ENCODE peak calls at places on chromosomes 13 and 19, in seven cellular contexts. Z is heart right ventricle, F is mesendoderm, J is fibroblast of lung, T is cardiac muscle cell, X is A673, E is H9. Y is an unnamed sample.

GRCh38 chr13:37595162-37595561 is 3.4 kb downstream of the POSTN start:
- DNase-seq in J (peak; percentile 73), Z (no peak), E (no peak), F (no peak), X (no peak), T (peak; percentile 73), Y (peak; percentile 17)

GRCh38 chr13:77779461-77780272 is 82.2 kb downstream of the SLAIN1 start:
- DNase-seq in E (no peak), X (peak; percentile 78), T (peak; percentile 87), Z (no peak), J (peak; percentile 60), F (peak; percentile 77), Y (peak; percentile 33)

GRCh38 chr19:4197625-4198466 is 15.4 kb downstream of the ANKRD24 start:
- DNase-seq in Z (no peak), X (no peak), F (peak; percentile 59), J (peak; percentile 2), E (peak; percentile 63), T (no peak), Y (no peak)

GRCh38 chr13:33494596-33495214 is 209.2 kb upstream of the STARD13 start:
- DNase-seq in Z (no peak), E (no peak), J (peak; percentile 98), F (peak; percentile 86), X (peak; percentile 96), T (peak; percentile 96), Y (peak; percentile 95)

GRCh38 chr13:110340812-110341444 is 33.8 kb downstream of the COL4A2 start:
- DNase-seq in Z (peak; percentile 79), E (no peak), F (peak; percentile 59), X (peak; percentile 77), J (peak; percentile 87), T (peak; percentile 85), Y (peak; percentile 93)

GRCh38 chr13:37453246-37453645 is 145.3 kb downstream of the POSTN start:
- DNase-seq in E (no peak), F (no peak), T (peak; percentile 63), J (peak; percentile 47), Z (no peak), X (peak; percentile 23), Y (no peak)

GRCh38 chr19:30682576-30683536 is 310.7 kb downstream of the ZNF536 start:
- DNase-seq in Z (peak; percentile 74), F (peak; percentile 62), J (peak; percentile 72), E (peak; percentile 63), X (peak; percentile 86), T (peak; percentile 81), Y (peak; percentile 73)

GRCh38 chr19:3606690-3607289 is at the start of gene TBXA2R:
- DNase-seq in J (peak; percentile 66), T (peak; percentile 64), X (peak; percentile 72), E (peak; percentile 76), Z (peak; percentile 84), F (peak; percentile 49), Y (peak; percentile 57)

DNA sequence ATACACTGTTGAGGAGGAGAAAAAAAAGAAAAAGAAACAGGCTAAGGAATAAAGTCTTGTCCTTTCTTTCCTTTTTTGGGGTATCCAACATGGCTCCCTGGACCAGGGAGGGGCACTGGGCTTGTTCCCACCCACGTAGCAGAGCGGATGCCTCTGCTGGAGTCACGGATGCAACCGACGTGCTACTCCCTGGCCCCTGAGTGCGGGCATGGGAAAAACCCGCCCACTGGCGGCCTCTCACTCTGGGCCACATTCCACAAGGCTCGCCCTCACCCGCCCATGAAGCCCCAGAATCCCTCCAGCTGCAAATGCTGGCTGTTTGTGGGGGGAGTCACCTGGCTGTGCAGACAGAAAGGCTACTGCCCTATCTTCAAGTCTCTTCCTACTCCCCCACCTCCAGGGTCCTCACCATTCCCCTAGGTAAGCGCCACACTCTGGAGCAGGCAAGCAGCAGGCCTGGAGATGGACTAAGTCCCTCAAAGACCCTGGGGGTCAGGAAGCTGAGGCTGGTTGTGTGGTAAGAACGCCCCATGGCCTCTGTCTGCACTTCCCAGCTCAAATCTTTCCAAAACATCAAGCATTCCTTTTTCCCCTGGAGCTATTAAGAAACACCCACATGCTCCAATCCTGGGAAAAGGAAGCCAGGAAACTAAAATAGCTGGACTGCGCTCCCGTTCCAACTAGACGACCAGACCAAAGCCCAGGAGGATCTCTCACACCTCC is 17.8 kb upstream of the EPHX3 start:
- DNase-seq in F (no peak), T (peak; percentile 94), E (no peak), Z (peak; percentile 75), J (peak; percentile 92), X (no peak), Y (peak; percentile 91)
- H3K27ac ChIP-seq in F (no peak overlapping the region), T (peak overlapping the region; percentile 66), E (no peak overlapping the region), Z (peak overlapping the region; percentile 94), J (peak overlapping the region; percentile 99), X (peak overlapping the region; percentile 29), Y (peak overlapping the region; percentile 100)

DNA sequence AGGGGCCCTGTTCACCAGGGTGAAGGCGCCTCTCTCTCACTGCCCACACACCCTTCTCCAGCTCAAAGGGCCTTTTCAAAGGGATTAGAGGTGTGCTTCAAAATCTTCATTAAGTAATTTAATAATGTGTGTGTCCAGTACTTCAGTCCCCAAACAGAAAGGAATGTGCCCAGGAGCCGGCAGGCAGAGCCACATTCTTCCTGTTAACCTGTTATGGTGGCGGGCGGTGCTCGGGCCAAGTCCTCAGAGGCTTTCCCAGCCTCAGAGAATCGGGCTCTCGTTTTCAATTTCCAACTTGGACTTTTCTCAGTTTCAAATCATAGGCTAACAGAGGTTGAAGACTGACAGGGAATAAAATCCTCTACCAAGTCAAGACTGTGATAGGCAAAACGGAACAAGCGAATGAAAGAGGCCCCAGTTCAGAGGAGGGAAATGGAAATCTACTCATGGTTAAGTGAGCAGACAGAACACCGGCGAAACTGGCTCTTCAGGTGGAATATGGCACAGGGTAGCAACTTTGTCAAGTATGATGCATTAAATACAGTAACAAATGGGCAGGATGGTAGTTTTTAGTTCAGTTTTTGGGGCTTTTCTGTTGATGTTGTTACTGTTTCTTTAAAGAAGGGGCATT is 68.6 kb downstream of the FOXO1 start:
- DNase-seq in F (no peak), Z (no peak), E (no peak), J (no peak), X (no peak), T (no peak), Y (no peak)
- H3K27ac ChIP-seq in F (no peak overlapping the region), Z (peak overlapping the region; percentile 11), E (no peak overlapping the region), J (no peak overlapping the region), X (no peak overlapping the region), T (no peak overlapping the region), Y (no peak overlapping the region)

GRCh38 chr19:40266111-40266510 is 19.0 kb downstream of the AKT2 start:
- DNase-seq in X (no peak), T (no peak), F (no peak), E (no peak), Z (peak; percentile 76), J (no peak), Y (no peak)
- H3K27ac ChIP-seq in X (no peak overlapping the region), T (no peak overlapping the region), F (no peak overlapping the region), E (no peak overlapping the region), Z (peak overlapping the region; percentile 69), J (no peak overlapping the region), Y (no peak overlapping the region)

GRCh38 chr13:28743499-28744083 is 24.8 kb upstream of the SLC46A3 start:
- DNase-seq in X (peak; percentile 83), J (no peak), E (no peak), Z (no peak), T (no peak), F (no peak), Y (no peak)
- H3K27ac ChIP-seq in X (peak overlapping the region; percentile 71), J (no peak overlapping the region), E (no peak overlapping the region), Z (peak overlapping the region; percentile 43), T (no peak overlapping the region), F (peak overlapping the region; percentile 72), Y (peak overlapping the region; percentile 56)

DNA sequence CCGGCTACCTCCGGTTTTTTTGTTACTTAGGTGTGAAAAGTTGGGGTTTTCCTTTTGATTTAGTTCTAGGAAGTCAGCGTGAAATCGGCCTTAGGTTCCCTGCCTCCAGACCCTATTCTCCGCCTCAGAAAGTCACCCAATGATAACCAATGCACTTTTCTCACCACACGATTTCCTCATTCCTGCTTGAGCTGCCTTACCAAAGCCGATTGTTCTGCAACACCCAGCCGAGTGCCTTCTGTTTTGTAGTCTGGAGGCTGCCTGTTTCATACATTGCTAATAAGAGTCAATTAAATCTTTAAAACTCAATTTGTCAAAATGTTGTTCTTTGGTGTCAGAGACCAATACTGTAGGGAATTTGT is 39.7 kb downstream of the GJA3 start:
- DNase-seq in X (no peak), T (peak; percentile 41), E (no peak), J (no peak), Z (no peak), F (no peak), Y (no peak)
- H3K27ac ChIP-seq in X (no peak overlapping the region), T (peak overlapping the region; percentile 27), E (no peak overlapping the region), J (no peak overlapping the region), Z (no peak overlapping the region), F (no peak overlapping the region), Y (no peak overlapping the region)

GRCh38 chr13:104705031-104705750 is 1639.0 kb upstream of the SLC10A2 start:
- DNase-seq in E (no peak), J (no peak), T (no peak), Z (no peak), F (no peak), X (no peak), Y (no peak)
- H3K27ac ChIP-seq in E (no peak overlapping the region), J (no peak overlapping the region), T (no peak overlapping the region), Z (no peak overlapping the region), F (no peak overlapping the region), X (no peak overlapping the region), Y (no peak overlapping the region)

GRCh38 chr19:19964416-19964815 is 63.7 kb downstream of the ZNF93 start:
- DNase-seq in J (no peak), Z (no peak), F (no peak), T (no peak), X (no peak), E (no peak), Y (no peak)

GRCh38 chr19:19966862-19967261 is 66.1 kb downstream of the ZNF93 start:
- DNase-seq in T (no peak), F (peak; percentile 18), E (no peak), J (no peak), X (no peak), Z (no peak), Y (no peak)
- H3K27ac ChIP-seq in T (no peak overlapping the region), F (no peak overlapping the region), E (no peak overlapping the region), J (no peak overlapping the region), X (no peak overlapping the region), Z (no peak overlapping the region), Y (no peak overlapping the region)

GRCh38 chr19:35629332-35629633 is 447 bp downstream of the RBM42 start:
- DNase-seq in X (no peak), J (no peak), E (no peak), F (no peak), T (no peak), Z (no peak), Y (no peak)
- H3K27ac ChIP-seq in X (peak overlapping the region; percentile 86), J (peak overlapping the region; percentile 95), E (no peak overlapping the region), F (no peak overlapping the region), T (peak overlapping the region; percentile 59), Z (peak overlapping the region; percentile 90), Y (peak overlapping the region; percentile 73)

GRCh38 chr13:25281937-25282332 is 5.4 kb downstream of the MTMR6 start:
- DNase-seq in T (no peak), Z (no peak), F (no peak), J (no peak), X (no peak), E (no peak), Y (no peak)
- H3K27ac ChIP-seq in T (no peak overlapping the region), Z (no peak overlapping the region), F (no peak overlapping the region), J (no peak overlapping the region), X (peak overlapping the region; percentile 79), E (no peak overlapping the region), Y (no peak overlapping the region)

GRCh38 chr13:60572003-60572792 is 175.2 kb downstream of the TDRD3 start:
- DNase-seq in F (peak; percentile 77), T (peak; percentile 45), Z (no peak), J (peak; percentile 84), E (peak; percentile 51), X (peak; percentile 92), Y (peak; percentile 47)
- H3K27ac ChIP-seq in F (peak overlapping the region; percentile 49), T (peak overlapping the region; percentile 42), Z (no peak overlapping the region), J (no peak overlapping the region), E (peak overlapping the region; percentile 75), X (peak overlapping the region; percentile 71), Y (no peak overlapping the region)

Y was measured in brain microvascular endothelial cell.